ENCODE peak calls at places on chromosomes 6 and 20, in eight cellular contexts. S, W, I, O, R, V, U and C are unnamed samples.

GRCh38 chr20:64066984-64067605 is 4.1 kb downstream of the TCEA2 start:
- DNase-seq in S (no peak), W (no peak), I (no peak), O (no peak), R (no peak), V (no peak), U (no peak), C (no peak)

GRCh38 chr6:72464791-72465691 is 156.8 kb upstream of the KCNQ5 start:
- DNase-seq in S (peak; percentile 79), W (no peak), I (no peak), O (peak; percentile 51), R (no peak), V (peak; percentile 83), U (no peak), C (no peak)

GRCh38 chr6:104682722-104683643 is 176.7 kb downstream of the HACE1 start:
- DNase-seq in S (peak; percentile 50), W (peak; percentile 40), I (peak; percentile 54), O (peak; percentile 65), R (no peak), V (peak; percentile 69), U (no peak), C (peak; percentile 47)

GRCh38 chr20:38225900-38226263 is 34.7 kb downstream of the KIAA1755 start:
- DNase-seq in S (peak; percentile 50), W (no peak), I (no peak), O (peak; percentile 80), R (peak; percentile 4), V (no peak), U (no peak), C (no peak)

GRCh38 chr6:116836943-116837342 is 8.1 kb upstream of the GPRC6A start:
- DNase-seq in S (no peak), W (peak; percentile 10), I (no peak), O (no peak), R (no peak), V (no peak), U (no peak), C (no peak)

GRCh38 chr6:131368077-131368911 is 204.7 kb upstream of the ARG1 start:
- DNase-seq in S (peak; percentile 74), W (no peak), I (no peak), O (peak; percentile 15), R (no peak), V (peak; percentile 49), U (peak; percentile 9), C (peak; percentile 77)

GRCh38 chr6:105608711-105609374 is 206.0 kb upstream of the PREP start:
- DNase-seq in S (peak; percentile 99), W (peak; percentile 5), I (no peak), O (peak; percentile 67), R (no peak), V (peak; percentile 96), U (no peak), C (no peak)

GRCh38 chr6:117077300-117077699 is 188.1 kb upstream of the VGLL2 start:
- DNase-seq in S (no peak), W (no peak), I (no peak), O (no peak), R (no peak), V (no peak), U (no peak), C (no peak)

GRCh38 chr6:118708055-118708454 is 56.7 kb upstream of the CEP85L start:
- DNase-seq in S (no peak), W (no peak), I (no peak), O (peak; percentile 54), R (no peak), V (peak; percentile 39), U (no peak), C (no peak)

GRCh38 chr6:90938116-90938515 is 351.2 kb upstream of the MAP3K7 start:
- DNase-seq in S (peak; percentile 14), W (no peak), I (no peak), O (peak; percentile 0), R (no peak), V (no peak), U (no peak), C (no peak)

GRCh38 chr6:20868397-20869185 is 334.3 kb downstream of the CDKAL1 start:
- DNase-seq in S (no peak), W (no peak), I (no peak), O (peak; percentile 4), R (no peak), V (no peak), U (no peak), C (no peak)

GRCh38 chr6:80767808-80768207 is 661.3 kb downstream of the BCKDHB start:
- DNase-seq in S (peak; percentile 92), W (no peak), I (no peak), O (peak; percentile 89), R (peak; percentile 85), V (peak; percentile 84), U (no peak), C (no peak)

GRCh38 chr20:23296841-23297701 is 53.5 kb upstream of the NXT1 start:
- DNase-seq in S (peak; percentile 50), W (no peak), I (no peak), O (no peak), R (no peak), V (peak; percentile 40), U (no peak), C (no peak)

GRCh38 chr6:108363756-108364356 is 69.0 kb downstream of the AFG1L start:
- DNase-seq in S (no peak), W (no peak), I (no peak), O (no peak), R (no peak), V (peak; percentile 29), U (no peak), C (peak; percentile 14)

GRCh38 chr6:13425270-13425905 is 62.0 kb downstream of the GFOD1 start:
- DNase-seq in S (no peak), W (no peak), I (no peak), O (no peak), R (no peak), V (no peak), U (no peak), C (no peak)

GRCh38 chr6:52407467-52407866 is 12.7 kb upstream of the EFHC1 start:
- DNase-seq in S (peak; percentile 63), W (peak; percentile 68), I (no peak), O (peak; percentile 66), R (no peak), V (peak; percentile 51), U (no peak), C (peak; percentile 42)

GRCh38 chr20:40431611-40432010 is 257.4 kb downstream of the MAFB start:
- DNase-seq in S (peak; percentile 34), W (no peak), I (no peak), O (no peak), R (no peak), V (peak; percentile 15), U (no peak), C (no peak)

GRCh38 chr6:53359843-53360834 is 11.4 kb upstream of the ELOVL5 start:
- DNase-seq in S (peak; percentile 38), W (peak; percentile 83), I (no peak), O (peak; percentile 40), R (no peak), V (peak; percentile 58), U (no peak), C (peak; percentile 43)

GRCh38 chr20:44170796-44171410 is 16.1 kb downstream of the JPH2 start:
- DNase-seq in S (peak; percentile 43), W (no peak), I (no peak), O (no peak), R (no peak), V (no peak), U (no peak), C (no peak)

GRCh38 chr6:165751486-165751885 is 88.4 kb upstream of the PDE10A start:
- DNase-seq in S (no peak), W (no peak), I (no peak), O (no peak), R (no peak), V (no peak), U (no peak), C (no peak)

GRCh38 chr6:31777667-31778050 is 531 bp upstream of the VWA7 start:
- DNase-seq in S (no peak), W (no peak), I (no peak), O (no peak), R (no peak), V (no peak), U (no peak), C (no peak)

GRCh38 chr6:63764318-63764916 is 128.8 kb downstream of the PHF3 start:
- DNase-seq in S (peak; percentile 41), W (peak; percentile 65), I (no peak), O (peak; percentile 69), R (no peak), V (peak; percentile 66), U (peak; percentile 5), C (peak; percentile 61)

GRCh38 chr6:53795702-53796450 is 1.1 kb downstream of the LRRC1 start:
- DNase-seq in S (no peak), W (peak; percentile 29), I (no peak), O (no peak), R (peak; percentile 67), V (no peak), U (no peak), C (peak; percentile 86)

GRCh38 chr20:24506696-24507095 is 37.3 kb downstream of the SYNDIG1 start:
- DNase-seq in S (no peak), W (no peak), I (no peak), O (no peak), R (no peak), V (no peak), U (no peak), C (no peak)
- H3K4me3 ChIP-seq in S (no peak overlapping the region), W (no peak overlapping the region), I (no peak overlapping the region), O (no peak overlapping the region), R (no peak overlapping the region), V (no peak overlapping the region), U (no peak overlapping the region), C (no peak overlapping the region)

DNA sequence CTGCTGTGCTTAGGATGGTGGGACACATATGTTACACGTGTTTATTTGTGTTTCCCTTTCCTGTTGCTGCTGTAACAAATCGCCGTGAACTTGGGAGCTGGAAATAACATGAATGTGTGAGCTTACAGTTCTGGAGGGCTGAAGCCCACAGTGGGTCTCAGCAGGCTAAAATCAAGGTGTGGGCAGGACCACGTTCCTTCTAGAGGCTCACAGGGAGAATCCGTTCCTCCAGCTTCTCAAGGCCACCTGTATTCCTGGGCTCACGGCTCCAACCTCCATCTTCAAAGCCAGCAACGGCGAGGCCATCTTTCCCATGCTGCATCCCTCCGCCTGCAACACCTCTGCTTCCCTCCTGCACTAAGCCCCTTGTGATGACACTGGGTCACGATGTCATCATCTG is 27.4 kb upstream of the PTGIS start:
- DNase-seq in S (no peak), W (no peak), I (no peak), O (no peak), R (no peak), V (no peak), U (no peak), C (no peak)
- H3K4me3 ChIP-seq in S (no peak overlapping the region), W (no peak overlapping the region), I (no peak overlapping the region), O (no peak overlapping the region), R (no peak overlapping the region), V (no peak overlapping the region), U (no peak overlapping the region), C (no peak overlapping the region)

GRCh38 chr6:100460650-100461204 is 4.0 kb downstream of the SIM1 start:
- DNase-seq in S (peak; percentile 46), W (no peak), I (no peak), O (no peak), R (no peak), V (no peak), U (no peak), C (no peak)
- H3K4me3 ChIP-seq in S (peak overlapping the region; percentile 84), W (no peak overlapping the region), I (no peak overlapping the region), O (no peak overlapping the region), R (peak overlapping the region; percentile 28), V (no peak overlapping the region), U (no peak overlapping the region), C (no peak overlapping the region)

DNA sequence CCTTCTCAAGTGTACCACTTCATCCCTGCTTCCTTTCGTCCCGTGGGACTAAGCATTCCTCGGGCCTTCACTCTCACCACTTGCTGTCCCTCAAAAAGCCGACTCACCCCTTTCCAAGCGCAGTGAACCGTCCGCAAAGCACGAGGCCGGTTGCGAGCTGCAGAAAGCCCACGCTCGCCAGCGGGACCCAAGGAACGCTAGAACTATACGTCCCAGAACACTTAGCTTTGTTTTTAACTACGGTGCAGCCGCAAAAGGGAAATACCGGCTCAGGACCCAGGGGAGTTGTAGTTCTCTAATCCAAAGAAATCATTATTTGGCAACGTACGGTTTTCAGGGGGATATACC is 457 bp upstream of the POLR1H start:
- DNase-seq in S (peak; percentile 33), W (no peak), I (peak; percentile 63), O (no peak), R (peak; percentile 68), V (no peak), U (no peak), C (no peak)
- H3K4me3 ChIP-seq in S (peak overlapping the region; percentile 95), W (peak overlapping the region; percentile 93), I (peak overlapping the region; percentile 87), O (peak overlapping the region; percentile 89), R (peak overlapping the region; percentile 85), V (peak overlapping the region; percentile 95), U (peak overlapping the region; percentile 99), C (peak overlapping the region; percentile 62)